ENCODE peak calls at places on chromosome 15, in nine cellular contexts. J is upper lobe of left lung; B is T-helper 9 cell; V is HepG2; K is left ventricle myocardium inferior; F is stimulated activated CD8-positive, alpha-beta memory T cell treated with anti-CD3 and anti-CD28 coated beads, Interleukin-4, amount 100 ng/mL, for 48 hours; X is RPMI8226; D is GM23248; O is kidney glomerular epithelial cell. E is an unnamed sample.

GRCh38 chr15:68113273-68113672 is 59.2 kb downstream of the PIAS1 start:
- DNase-seq in J (no peak), B (no peak), V (peak; percentile 64), K (no peak), F (no peak), X (no peak), D (peak; percentile 54), O (no peak), E (no peak)

GRCh38 chr15:94671845-94672524 is 440.6 kb downstream of the MCTP2 start:
- DNase-seq in J (no peak), B (no peak), V (no peak), K (no peak), F (no peak), X (no peak), D (peak; percentile 2), O (no peak), E (no peak)

GRCh38 chr15:63588826-63589225 is 8.4 kb upstream of the FBXL22 start:
- DNase-seq in J (no peak), B (no peak), V (no peak), K (no peak), F (no peak), X (no peak), D (no peak), O (no peak), E (no peak)

GRCh38 chr15:57541271-57541670 is 50.4 kb upstream of the MYZAP start:
- DNase-seq in J (no peak), B (no peak), V (no peak), K (no peak), F (no peak), X (no peak), D (no peak), O (no peak), E (no peak)

GRCh38 chr15:56735589-56735988 is 2.3 kb upstream of the ZNF280D start:
- DNase-seq in J (no peak), B (no peak), V (no peak), K (no peak), F (no peak), X (no peak), D (no peak), O (no peak), E (no peak)

GRCh38 chr15:99686290-99686689 is 46.9 kb downstream of the LYSMD4 start:
- DNase-seq in J (no peak), B (no peak), V (no peak), K (no peak), F (no peak), X (no peak), D (no peak), O (no peak), E (no peak)

GRCh38 chr15:99158626-99159412 is 53.9 kb downstream of the SYNM start:
- DNase-seq in J (no peak), B (no peak), V (no peak), K (no peak), F (no peak), X (no peak), D (no peak), O (peak; percentile 15), E (no peak)

GRCh38 chr15:52178765-52179164 is 12.4 kb downstream of the GNB5 start:
- DNase-seq in J (no peak), B (no peak), V (no peak), K (no peak), F (no peak), X (no peak), D (peak; percentile 37), O (no peak), E (peak; percentile 32)

GRCh38 chr15:58770519-58770856 is 614 bp upstream of the MINDY2 start:
- DNase-seq in J (no peak), B (no peak), V (no peak), K (no peak), F (no peak), X (peak; percentile 82), D (peak; percentile 91), O (peak; percentile 77), E (no peak)

GRCh38 chr15:40197434-40197833 is 36.6 kb downstream of the BUB1B start:
- DNase-seq in J (no peak), B (no peak), V (no peak), K (no peak), F (no peak), X (no peak), D (no peak), O (no peak), E (no peak)

E was measured in type B pancreatic cell.